ENCODE peak calls at places on chromosomes 12 and 14, in ten cellular contexts. K, G, Z, R, F, Q, Y, U, W and S are unnamed samples.

GRCh38 chr12:49792976-49793580 is 35.1 kb downstream of the NCKAP5L start:
- DNase-seq in K (no peak), G (no peak), Z (no peak), R (no peak), F (no peak), Q (no peak), Y (no peak), U (no peak), W (no peak), S (no peak)

GRCh38 chr12:49956663-49957569 is 4.8 kb upstream of the AQP5 start:
- DNase-seq in K (no peak), G (no peak), Z (no peak), R (no peak), F (no peak), Q (no peak), Y (no peak), U (no peak), W (no peak), S (peak)

GRCh38 chr12:89589753-89590152 is 63.9 kb upstream of the POC1B start:
- DNase-seq in K (no peak), G (no peak), Z (no peak), R (no peak), F (no peak), Q (no peak), Y (no peak), U (no peak), W (no peak), S (no peak)

GRCh38 chr14:41662780-41663477 is 56.3 kb downstream of the LRFN5 start:
- DNase-seq in K (no peak), G (no peak), Z (peak), R (no peak), F (no peak), Q (no peak), Y (no peak), U (no peak), W (no peak), S (no peak)

GRCh38 chr12:55499810-55500252 is 7.7 kb downstream of the OR6C68 start:
- DNase-seq in K (no peak), G (no peak), Z (peak), R (no peak), F (no peak), Q (no peak), Y (no peak), U (no peak), W (no peak), S (no peak)

GRCh38 chr12:53600490-53601295 is 25.5 kb downstream of the ATF7 start:
- DNase-seq in K (no peak), G (no peak), Z (no peak), R (no peak), F (no peak), Q (no peak), Y (no peak), U (no peak), W (no peak), S (no peak)

GRCh38 chr14:94600148-94600545 is 12.0 kb upstream of the SERPINA3 start:
- DNase-seq in K (no peak), G (no peak), Z (no peak), R (no peak), F (no peak), Q (no peak), Y (no peak), U (no peak), W (no peak), S (peak)

GRCh38 chr14:85731198-85731597 is 201.3 kb downstream of the FLRT2 start:
- DNase-seq in K (no peak), G (peak), Z (no peak), R (peak), F (no peak), Q (no peak), Y (peak), U (no peak), W (no peak), S (no peak)

GRCh38 chr12:48924617-48925217 is 575 bp downstream of the FKBP11 start:
- DNase-seq in K (no peak), G (peak), Z (peak), R (peak), F (peak), Q (no peak), Y (no peak), U (peak), W (peak), S (peak)

GRCh38 chr14:93054876-93055275 is 60.8 kb downstream of the ITPK1 start:
- DNase-seq in K (no peak), G (no peak), Z (no peak), R (no peak), F (no peak), Q (no peak), Y (no peak), U (no peak), W (no peak), S (no peak)

GRCh38 chr12:132148368-132149045 is 4.2 kb downstream of the NOC4L start:
- DNase-seq in K (no peak), G (no peak), Z (no peak), R (no peak), F (no peak), Q (no peak), Y (no peak), U (no peak), W (no peak), S (no peak)